ENCODE peak calls at places on chromosomes 5 and 9, in four cellular contexts. I is transverse colon; Y is A549; G is CD8-positive, alpha-beta T cell. P is an unnamed sample. For H3K9me3, the result is how much of the 10 kb centered on the place peaks cover.

GRCh38 chr5:138445547-138446271 is 6.9 kb downstream of the REEP2 start:
- DNase-seq in Y (no peak), I (no peak), G (no peak), P (no peak)

GRCh38 chr5:38835887-38836286 is 9.9 kb upstream of the OSMR start:
- DNase-seq in I (no peak), G (no peak), Y (no peak), P (no peak)

GRCh38 chr9:129273941-129274709 is 96.1 kb upstream of the IER5L start:
- DNase-seq in Y (no peak), G (no peak), I (no peak), P (no peak)

GRCh38 chr5:157785781-157786180 is 42.3 kb downstream of the LSM11 start:
- DNase-seq in G (no peak), I (no peak), Y (no peak), P (no peak)

GRCh38 chr5:134609232-134609851 is 23.3 kb downstream of the SAR1B start:
- DNase-seq in G (no peak), Y (no peak), I (no peak), P (peak)

GRCh38 chr9:99557816-99558215 is 263.9 kb upstream of the NR4A3 start:
- DNase-seq in G (no peak), I (no peak), Y (no peak), P (no peak)

GRCh38 chr9:22683393-22684075 is 236.9 kb downstream of the DMRTA1 start:
- DNase-seq in G (no peak), I (no peak), Y (no peak), P (no peak)

GRCh38 chr9:69818946-69819345 is 1.7 kb upstream of the CFAP95 start:
- DNase-seq in Y (no peak), I (no peak), G (no peak), P (no peak)

GRCh38 chr9:69573666-69574456 is 98.3 kb downstream of the APBA1 start:
- DNase-seq in I (no peak), Y (no peak), G (no peak), P (peak)

GRCh38 chr9:120030847-120031246 is 549.1 kb downstream of the CDK5RAP2 start:
- DNase-seq in Y (no peak), G (no peak), I (no peak), P (no peak)

GRCh38 chr5:100550531-100551036 is 15.4 kb downstream of the FAM174A start:
- DNase-seq in G (no peak), I (no peak), Y (no peak), P (peak)

GRCh38 chr9:136206602-136207333 is 1.8 kb upstream of the LHX3 start:
- DNase-seq in G (no peak), I (no peak), Y (no peak), P (no peak)

GRCh38 chr9:124037790-124038189 is 26.2 kb downstream of the LHX2 start:
- DNase-seq in G (no peak), Y (no peak), I (no peak), P (no peak)

GRCh38 chr5:66209350-66209749 is 65.2 kb downstream of the SREK1 start:
- DNase-seq in I (no peak), Y (peak), G (no peak), P (peak)

GRCh38 chr5:77638763-77639451 is 394 bp upstream of the OTP start:
- DNase-seq in I (no peak), Y (no peak), G (no peak), P (no peak)

GRCh38 chr9:136321561-136321960 is 5.8 kb upstream of the GPSM1 start:
- DNase-seq in I (no peak), Y (no peak), G (no peak), P (no peak)

GRCh38 chr5:160869962-160870521 is 18.0 kb upstream of the ATP10B start:
- DNase-seq in G (no peak), Y (no peak), I (no peak), P (no peak)

GRCh38 chr9:104927216-104927911 is 591 bp downstream of the ABCA1 start:
- DNase-seq in G (peak), Y (peak), I (peak), P (peak)

GRCh38 chr9:7388755-7389154 is 410.8 kb downstream of the DMAC1 start:
- DNase-seq in G (no peak), Y (no peak), I (no peak), P (no peak)

GRCh38 chr5:41087461-41087860 is 16.3 kb upstream of the MROH2B start:
- DNase-seq in I (no peak), G (no peak), Y (no peak), P (no peak)

GRCh38 chr5:55406292-55406691 is 98.5 kb downstream of the MTREX start:
- DNase-seq in I (no peak), Y (no peak), G (no peak), P (no peak)

GRCh38 chr5:107466233-107466769 is 204.4 kb downstream of the EFNA5 start:
- DNase-seq in G (no peak), I (no peak), Y (peak), P (peak)

GRCh38 chr5:102937916-102938315 is 182.0 kb downstream of the GIN1 start:
- DNase-seq in Y (no peak), G (no peak), I (no peak), P (no peak)

DNA sequence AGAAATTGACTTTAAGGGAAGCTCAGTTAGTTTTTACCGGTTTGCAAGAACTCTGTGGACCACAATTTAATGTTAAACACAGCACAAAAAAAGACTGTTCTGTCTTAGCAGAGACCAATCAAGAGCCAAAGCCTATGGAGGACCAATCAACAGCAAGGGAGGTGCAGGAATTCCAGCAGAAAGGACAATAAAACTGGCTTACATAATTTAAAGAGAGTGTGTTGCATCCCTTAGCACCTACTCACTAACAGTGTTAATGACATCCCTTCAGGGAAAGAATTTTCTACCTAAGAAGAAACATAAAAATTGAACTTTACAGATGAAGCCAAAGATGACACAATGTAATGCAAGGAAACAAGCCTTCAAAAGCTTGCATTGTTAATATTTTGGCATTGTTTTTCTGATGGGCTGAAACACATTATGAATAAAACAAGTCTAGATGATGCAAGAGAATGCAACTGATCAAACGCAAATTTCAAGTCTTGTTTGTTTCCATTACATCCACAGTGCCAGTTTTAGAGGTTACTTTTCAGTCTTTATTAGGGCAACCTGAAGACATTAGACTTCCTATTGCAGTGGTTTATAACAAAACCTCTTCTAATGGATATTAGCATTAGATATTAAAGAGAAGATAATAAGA is 111.3 kb upstream of the FST start:
- DNase-seq in Y (no peak), G (no peak), I (no peak), P (no peak)
- H3K9me3 ChIP-seq in Y (under half), G (under half), I (under half), P (under half)

GRCh38 chr5:141654298-141654697 is 3.1 kb upstream of the FCHSD1 start:
- DNase-seq in Y (no peak), G (no peak), I (no peak), P (no peak)

GRCh38 chr5:141649972-141650371 is 1.2 kb downstream of the FCHSD1 start:
- DNase-seq in I (no peak), G (no peak), Y (no peak), P (no peak)

GRCh38 chr5:141651728-141652105 is 499 bp upstream of the FCHSD1 start:
- DNase-seq in Y (no peak), I (no peak), G (no peak), P (no peak)

GRCh38 chr5:141649056-141649688 is 2.0 kb downstream of the FCHSD1 start:
- DNase-seq in G (no peak), Y (no peak), I (no peak), P (no peak)

DNA sequence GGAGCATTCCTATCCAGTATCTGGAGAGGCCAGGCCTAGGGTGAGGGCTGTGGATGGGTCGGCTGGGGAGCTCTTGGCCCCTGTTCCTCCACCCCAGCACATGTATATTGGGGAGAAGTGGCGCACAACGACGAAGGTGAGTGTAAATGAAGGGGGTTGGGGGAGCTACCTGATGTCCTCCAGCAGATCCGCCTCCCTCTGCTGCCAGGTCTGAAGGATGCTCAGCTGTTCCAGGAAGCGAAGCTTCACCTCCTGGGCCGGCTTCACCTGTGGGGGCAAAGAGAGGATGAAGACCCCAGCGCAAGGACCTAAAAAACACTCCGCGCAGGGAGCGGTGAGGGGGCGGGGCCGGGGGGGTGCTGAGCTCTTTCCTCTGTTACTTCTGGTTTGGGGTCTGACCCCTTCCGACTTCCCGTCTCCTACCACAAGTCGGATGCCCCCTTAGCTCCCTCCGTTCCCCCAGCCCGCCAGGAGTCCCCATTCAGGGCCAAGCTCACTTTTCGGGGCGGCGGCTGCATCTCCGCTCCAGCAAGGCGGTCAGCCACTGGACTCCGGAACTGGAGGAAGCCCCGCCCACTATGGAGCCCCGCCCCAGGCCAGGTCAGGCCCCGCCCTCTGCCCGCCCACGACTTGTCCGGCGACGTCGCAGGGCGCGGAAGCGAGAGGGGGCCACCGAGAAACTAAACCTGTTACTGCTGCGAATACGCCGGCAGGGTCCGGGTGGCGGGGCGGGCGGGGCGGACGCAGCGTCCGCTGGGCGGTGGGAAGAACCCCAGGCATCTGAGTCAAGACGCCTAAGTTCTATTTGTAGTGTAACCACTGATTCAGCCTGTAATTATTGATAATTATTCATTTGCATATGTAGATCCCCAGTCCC is at the start of gene FCHSD1:
- DNase-seq in I (peak), Y (peak), G (peak), P (peak)
- H3K27ac ChIP-seq in I (peak), Y (peak), G (peak), P (peak)

GRCh38 chr5:37835400-37835973 is 4.4 kb downstream of the GDNF start:
- DNase-seq in I (no peak), Y (no peak), G (no peak), P (no peak)

GRCh38 chr5:37833990-37834389 is 5.9 kb downstream of the GDNF start:
- DNase-seq in I (no peak), G (no peak), Y (no peak), P (no peak)

GRCh38 chr5:37837101-37838032 is 2.5 kb downstream of the GDNF start:
- DNase-seq in I (peak), G (no peak), Y (peak), P (peak)

GRCh38 chr5:37836173-37837100 is 3.4 kb downstream of the GDNF start:
- DNase-seq in I (no peak), G (no peak), Y (peak), P (no peak)

DNA sequence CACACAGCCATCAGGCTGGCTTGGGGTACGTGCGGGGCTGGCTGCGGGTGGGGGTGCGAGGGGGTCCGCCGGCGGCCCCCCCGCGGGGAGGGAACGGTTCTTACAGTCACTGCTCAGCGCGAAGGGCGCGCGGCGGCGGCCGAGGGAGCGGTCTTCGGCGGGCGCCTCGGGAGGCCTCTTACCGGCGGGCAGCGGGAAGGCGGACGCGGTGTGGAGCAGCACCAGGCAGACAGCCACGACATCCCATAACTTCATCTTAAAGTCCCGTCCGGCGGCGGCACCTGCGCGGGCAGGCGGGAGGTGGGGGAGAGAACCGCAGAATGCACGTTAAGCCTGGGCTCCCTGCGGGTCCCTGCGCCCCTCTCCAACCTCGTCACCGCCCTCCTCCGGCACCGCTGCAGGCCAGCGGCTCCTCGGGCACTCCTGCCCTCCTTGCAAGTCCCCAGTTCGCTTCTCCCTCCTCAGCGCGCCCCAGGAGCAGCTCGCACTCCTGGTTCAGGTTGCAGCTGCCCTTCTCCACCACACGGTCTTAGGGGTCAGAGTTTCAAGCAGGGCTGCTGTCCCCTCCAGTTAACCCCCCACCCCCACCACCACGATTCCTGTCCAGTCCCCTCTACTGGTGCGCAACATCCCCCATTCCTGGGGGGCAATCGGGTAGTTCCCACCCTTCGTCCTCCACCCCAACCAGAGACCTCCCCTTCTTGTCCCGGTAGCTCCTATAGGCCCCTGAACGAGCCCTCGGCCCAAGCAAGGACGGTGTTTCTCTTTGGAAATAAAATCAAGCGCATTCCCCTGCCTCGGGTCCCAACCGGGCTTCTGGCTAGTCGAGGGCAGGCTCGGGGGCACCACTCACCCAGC is 5.1 kb downstream of the GDNF start:
- DNase-seq in Y (no peak), I (no peak), G (no peak), P (no peak)
- H3K4me3 ChIP-seq in Y (no peak), I (peak), G (no peak), P (no peak)

DNA sequence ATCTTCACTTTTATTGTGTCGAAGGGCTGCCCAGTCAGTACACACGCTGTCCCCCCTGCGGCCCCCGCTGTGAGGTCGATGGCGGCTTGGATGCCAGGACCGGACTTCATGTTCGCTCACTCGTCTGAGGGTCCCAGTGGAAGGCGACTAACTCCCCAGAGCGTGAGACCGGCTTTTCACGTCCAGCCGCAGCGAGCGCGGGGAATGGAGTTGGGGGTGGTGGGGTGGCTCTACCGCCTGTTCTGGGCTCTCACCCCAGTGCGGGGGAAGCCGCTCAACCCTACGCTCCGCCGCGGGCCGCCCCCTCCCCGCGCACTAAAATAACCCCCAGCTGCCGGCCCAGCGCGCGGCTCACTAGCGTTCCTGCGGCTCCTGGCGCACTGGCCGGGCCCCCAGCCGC is at the start of gene SLC25A2:
- DNase-seq in I (no peak), Y (no peak), G (no peak), P (no peak)
- H3K9me3 ChIP-seq in I (half or more), Y (half or more), G (under half), P (under half)

GRCh38 chr5:72501475-72501874 is 5.7 kb downstream of the ZNF366 start:
- DNase-seq in Y (no peak), I (no peak), G (no peak), P (no peak)

GRCh38 chr5:72505026-72505425 is 2.2 kb downstream of the ZNF366 start:
- DNase-seq in I (no peak), Y (no peak), G (no peak), P (no peak)

GRCh38 chr5:72505539-72505938 is 1.7 kb downstream of the ZNF366 start:
- DNase-seq in Y (no peak), I (no peak), G (no peak), P (no peak)

GRCh38 chr5:72506150-72506549 is 1.1 kb downstream of the ZNF366 start:
- DNase-seq in I (no peak), Y (no peak), G (no peak), P (no peak)

DNA sequence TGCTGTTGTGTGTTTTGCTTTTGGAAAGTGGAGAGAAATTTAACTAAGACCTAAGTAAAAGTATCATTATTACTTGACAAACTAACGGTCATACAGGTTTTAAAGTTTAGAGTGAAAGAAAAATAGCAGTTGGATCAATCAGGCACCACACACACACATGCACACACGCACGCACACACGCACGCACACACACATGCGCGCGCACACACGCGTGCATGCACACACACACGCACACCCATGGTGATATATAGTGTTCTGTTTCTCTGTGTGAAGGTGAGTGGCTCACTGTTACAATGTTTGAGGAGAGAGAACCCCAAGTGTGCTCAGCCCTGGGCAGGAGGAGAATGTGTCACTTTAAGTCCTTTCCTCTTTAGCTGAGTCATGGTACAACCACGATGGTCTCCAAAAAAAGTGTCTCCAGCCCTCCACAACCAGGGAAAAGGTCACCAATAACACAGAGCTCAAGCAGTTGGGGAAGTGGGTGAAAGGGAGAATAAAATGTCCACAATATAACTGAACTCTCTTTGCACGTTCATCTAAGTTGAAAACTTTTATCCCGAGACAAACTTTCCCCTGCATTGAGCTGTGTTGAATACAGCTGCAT is 3.2 kb downstream of the ZNF366 start:
- DNase-seq in G (no peak), Y (peak), I (no peak), P (peak)
- H3K27ac ChIP-seq in G (no peak), Y (peak), I (peak), P (no peak)